ENCODE peak calls at places on chromosomes 3 and 15, in seven cellular contexts. R is A549; Q is NCI-H187 treated with DMSO at 0.1 percent for 48 hours; U is HFF-Myc; I is Ammon's horn; W is CD8-positive, alpha-beta memory T cell; S is stimulated activated CD4-positive, alpha-beta T cell treated with anti-CD3 and anti-CD28 coated beads, Interleukin-2, amount 100 ng/mL, for 48 hours. B is an unnamed sample.
A peak's percentile ranks its signal among the peaks of the same experiment; 100 is the strongest.

GRCh38 chr3:50983887-50984286 is 309.2 kb downstream of the DOCK3 start:
- DNase-seq in R (no peak), Q (no peak), U (no peak), I (no peak), W (no peak), S (no peak), B (no peak)

GRCh38 chr3:47411696-47412452 is 31.1 kb downstream of the PTPN23 start:
- DNase-seq in R (no peak), Q (no peak), U (no peak), I (no peak), W (no peak), S (no peak), B (no peak)

GRCh38 chr3:16211176-16211904 is 36.9 kb downstream of the GALNT15 start:
- DNase-seq in R (no peak), Q (no peak), U (no peak), I (no peak), W (no peak), S (no peak), B (no peak)

GRCh38 chr3:6971933-6972332 is 111.0 kb downstream of the GRM7 start:
- DNase-seq in R (no peak), Q (no peak), U (no peak), I (no peak), W (no peak), S (no peak), B (no peak)

GRCh38 chr3:11195721-11196332 is 41.5 kb downstream of the HRH1 start:
- DNase-seq in R (no peak), Q (no peak), U (no peak), I (peak; percentile 11), W (no peak), S (peak; percentile 6), B (no peak)

GRCh38 chr3:147191795-147192385 is 214.5 kb downstream of the ZIC4 start:
- DNase-seq in R (peak; percentile 6), Q (no peak), U (peak; percentile 48), I (peak; percentile 55), W (no peak), S (no peak), B (peak; percentile 26)

GRCh38 chr3:101574388-101575156 is 592 bp downstream of the PCNP start:
- DNase-seq in R (peak; percentile 28), Q (no peak), U (peak; percentile 24), I (peak; percentile 35), W (peak; percentile 33), S (peak; percentile 39), B (no peak)

GRCh38 chr3:94522488-94522887 is 459.6 kb downstream of the NSUN3 start:
- DNase-seq in R (no peak), Q (no peak), U (no peak), I (no peak), W (no peak), S (no peak), B (no peak)

GRCh38 chr3:182046365-182046764 is 334.6 kb downstream of the SOX2 start:
- DNase-seq in R (no peak), Q (no peak), U (no peak), I (no peak), W (no peak), S (no peak), B (no peak)

GRCh38 chr15:90225047-90225446 is 8.7 kb downstream of the CIB1 start:
- DNase-seq in R (no peak), Q (no peak), U (no peak), I (no peak), W (no peak), S (no peak), B (no peak)

B was measured in progenitor cell of endocrine pancreas.